ENCODE peak calls at places on chromosomes 1 and 21, in eight cellular contexts. Z, F, R, H, T, S, I and J are unnamed samples.

GRCh38 chr1:244318078-244318477 is 133.6 kb downstream of the ADSS2 start:
- DNase-seq in H (no peak), F (no peak), I (no peak), R (no peak), Z (no peak), S (no peak), T (no peak), J (no peak)

GRCh38 chr1:44603718-44604117 is 70.6 kb downstream of the TMEM53 start:
- DNase-seq in R (no peak), F (no peak), H (no peak), I (no peak), S (no peak), Z (no peak), T (no peak), J (no peak)

GRCh38 chr1:85091647-85092295 is 43.5 kb upstream of the MCOLN3 start:
- DNase-seq in H (no peak), F (no peak), Z (no peak), T (peak; percentile 73), R (no peak), S (no peak), I (no peak), J (no peak)

GRCh38 chr1:227192163-227192562 is 126.1 kb downstream of the CDC42BPA start:
- DNase-seq in S (no peak), H (peak; percentile 66), F (no peak), R (no peak), T (peak; percentile 96), Z (peak; percentile 2), I (peak; percentile 91), J (no peak)

GRCh38 chr1:167690053-167690452 is 31.7 kb upstream of the MPZL1 start:
- DNase-seq in Z (no peak), I (no peak), R (no peak), S (no peak), H (no peak), F (no peak), T (no peak), J (no peak)

GRCh38 chr1:12345350-12346217 is 115.8 kb downstream of the VPS13D start:
- DNase-seq in F (no peak), Z (peak; percentile 8), H (no peak), R (no peak), I (no peak), T (no peak), S (no peak), J (no peak)

GRCh38 chr1:186213225-186213607 is 161.8 kb downstream of the TPR start:
- DNase-seq in S (no peak), T (no peak), Z (no peak), I (no peak), H (no peak), F (no peak), R (no peak), J (no peak)

GRCh38 chr1:47637111-47637685 is 199.4 kb downstream of the FOXD2 start:
- DNase-seq in F (no peak), H (no peak), T (peak; percentile 53), R (no peak), I (peak; percentile 92), S (no peak), Z (no peak), J (no peak)

GRCh38 chr1:155309423-155310021 is 856 bp downstream of the FDPS start:
- DNase-seq in Z (no peak), I (no peak), F (no peak), S (no peak), R (peak; percentile 41), T (no peak), H (no peak), J (no peak)

GRCh38 chr1:47650606-47651005 is 212.8 kb downstream of the FOXD2 start:
- DNase-seq in Z (no peak), T (no peak), S (no peak), I (no peak), H (no peak), F (no peak), R (no peak), J (no peak)

GRCh38 chr1:40317394-40318074 is 448 bp upstream of the COL9A2 start:
- DNase-seq in F (no peak), H (no peak), R (no peak), I (no peak), Z (no peak), S (no peak), T (no peak), J (no peak)

GRCh38 chr1:153122831-153123421 is 9.6 kb upstream of the SPRR2F start:
- DNase-seq in H (peak; percentile 79), T (peak; percentile 97), F (peak; percentile 54), S (peak; percentile 3), I (no peak), Z (peak; percentile 21), R (peak; percentile 29), J (no peak)

GRCh38 chr1:226973371-226973897 is 33.3 kb downstream of the COQ8A start:
- DNase-seq in F (no peak), H (no peak), S (no peak), T (no peak), Z (no peak), I (no peak), R (no peak), J (no peak)

GRCh38 chr1:12745992-12746323 is at the start of gene CFAP107:
- DNase-seq in R (no peak), Z (no peak), I (peak; percentile 4), S (peak; percentile 21), F (no peak), H (no peak), T (no peak), J (no peak)

GRCh38 chr21:37079211-37079824 is 6.3 kb downstream of the TTC3 start:
- DNase-seq in F (no peak), Z (no peak), R (no peak), S (no peak), I (no peak), T (no peak), H (no peak), J (no peak)

DNA sequence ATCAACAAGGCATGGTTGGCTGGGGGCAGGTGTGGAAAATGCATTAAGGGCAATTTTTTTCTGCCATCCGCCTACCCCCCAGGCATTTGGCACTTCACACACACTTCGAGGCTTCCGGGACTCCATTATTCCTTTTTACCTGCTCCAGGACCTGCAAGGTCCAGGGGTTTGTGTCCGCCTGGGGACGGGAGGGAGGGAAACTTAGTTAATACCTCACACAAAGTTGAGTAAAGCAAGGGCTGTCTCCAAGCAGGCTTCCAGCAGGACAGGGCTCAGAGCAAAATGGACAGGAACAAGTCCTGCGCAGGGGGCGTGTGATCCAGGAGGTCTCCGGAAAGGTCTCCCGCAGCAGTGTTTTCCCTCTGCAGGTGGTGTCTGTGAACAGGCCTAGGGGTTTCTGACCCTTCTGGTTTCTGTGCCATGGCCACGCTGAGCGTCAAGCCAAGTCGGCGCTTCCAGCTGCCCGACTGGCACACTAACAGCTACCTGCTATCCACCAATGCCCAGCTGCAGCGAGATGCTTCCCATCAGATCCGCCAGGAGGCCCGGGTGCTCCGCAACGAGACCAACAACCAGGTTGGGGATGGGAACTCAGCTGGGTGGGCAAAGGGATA is 715 bp downstream of the TEKT2 start:
- DNase-seq in F (no peak), T (no peak), Z (no peak), I (peak; percentile 20), H (no peak), S (no peak), R (no peak), J (no peak)
- TF ChIP-seq CTCF in F (no peak), T (peak; percentile 18), Z (no peak), I (no peak), H (no peak), S (no peak), R (no peak), J (no peak)

DNA sequence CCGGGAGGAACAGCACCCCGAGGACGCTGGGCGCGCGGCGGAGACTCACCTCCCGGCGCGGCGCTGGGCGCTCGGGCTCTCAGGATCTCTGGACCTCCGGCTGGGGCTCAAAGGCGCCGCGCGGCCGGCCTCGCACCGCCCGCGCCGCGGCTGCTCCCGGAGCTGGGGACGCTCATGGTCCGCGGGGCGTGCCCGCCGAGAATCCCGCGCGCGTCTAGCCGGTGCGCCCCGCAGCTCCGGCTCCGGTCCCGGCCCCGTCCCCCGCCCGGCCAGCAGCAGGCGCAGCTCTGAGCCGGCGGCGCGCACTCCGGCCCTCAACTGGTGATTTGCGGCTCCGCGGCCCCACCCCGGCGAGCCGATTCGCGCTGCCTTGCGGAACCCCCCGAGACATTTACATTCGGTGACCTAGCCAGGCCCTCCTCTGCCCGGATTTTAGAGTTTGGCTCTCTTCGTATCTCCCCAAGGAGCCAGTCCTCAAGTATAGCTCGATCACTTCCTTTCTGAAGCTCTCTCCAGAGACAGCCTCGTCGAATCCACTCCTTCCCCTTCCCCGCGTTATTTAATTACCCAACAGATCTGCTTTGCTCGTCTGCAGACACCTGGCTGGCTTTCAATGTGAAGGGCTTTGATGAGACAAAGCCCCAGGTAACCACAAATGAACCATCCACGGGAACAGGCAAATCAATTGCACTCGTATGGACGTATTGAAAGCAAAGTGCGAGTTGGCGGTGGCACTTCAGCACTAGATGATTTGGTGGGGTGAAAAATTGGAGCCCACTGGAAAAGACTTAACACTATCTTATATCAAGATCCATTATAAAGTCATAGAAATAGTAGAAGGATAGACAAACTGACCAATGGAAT is at the start of gene BCAR3:
- DNase-seq in I (peak; percentile 75), F (peak; percentile 74), H (peak; percentile 75), Z (peak; percentile 86), R (peak; percentile 71), T (peak; percentile 83), S (peak; percentile 83), J (no peak)
- TF ChIP-seq CTCF in I (peak; percentile 9), F (no peak), H (peak; percentile 54), Z (peak; percentile 64), R (no peak), T (peak; percentile 46), S (peak; percentile 53), J (peak; percentile 39)

DNA sequence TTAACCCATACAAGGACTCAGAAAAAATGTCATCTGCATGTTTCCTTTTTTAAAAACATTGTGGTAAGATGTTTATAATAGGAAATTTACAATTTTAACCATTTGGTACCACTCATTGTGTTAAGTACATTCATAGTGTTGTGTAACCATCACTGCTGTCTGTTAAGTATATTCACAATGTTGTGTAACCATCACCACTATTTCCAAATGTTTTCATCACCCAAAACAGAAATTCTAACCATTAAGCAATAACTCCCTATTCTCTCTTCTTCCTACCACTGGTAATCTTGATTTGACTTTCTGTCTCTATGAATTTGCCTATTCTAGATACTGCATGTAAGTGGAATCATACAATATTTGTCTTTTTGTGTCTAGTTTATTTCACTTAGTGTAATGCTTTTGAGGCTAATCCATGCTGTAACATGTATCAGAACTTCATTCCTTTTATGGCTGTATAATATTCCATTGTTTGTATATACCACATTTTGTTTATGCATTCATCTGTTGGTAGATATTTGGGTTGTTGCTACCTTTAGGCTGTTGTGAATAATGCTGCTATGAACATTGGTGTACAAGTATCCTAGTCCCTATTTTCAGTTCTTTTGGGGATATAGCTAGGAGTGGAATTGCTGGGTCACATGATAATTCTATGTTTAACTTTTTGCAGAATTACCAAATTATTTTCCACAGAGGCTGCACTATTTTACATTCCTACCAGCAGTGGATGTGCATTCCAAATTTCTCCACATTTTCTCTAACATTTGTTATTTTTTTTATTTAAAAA is 14.1 kb downstream of the HIPK1 start:
- DNase-seq in H (no peak), I (peak; percentile 68), Z (no peak), R (no peak), F (no peak), T (no peak), S (no peak), J (no peak)
- TF ChIP-seq CTCF in H (no peak), I (no peak), Z (no peak), R (no peak), F (no peak), T (no peak), S (no peak), J (no peak)

DNA sequence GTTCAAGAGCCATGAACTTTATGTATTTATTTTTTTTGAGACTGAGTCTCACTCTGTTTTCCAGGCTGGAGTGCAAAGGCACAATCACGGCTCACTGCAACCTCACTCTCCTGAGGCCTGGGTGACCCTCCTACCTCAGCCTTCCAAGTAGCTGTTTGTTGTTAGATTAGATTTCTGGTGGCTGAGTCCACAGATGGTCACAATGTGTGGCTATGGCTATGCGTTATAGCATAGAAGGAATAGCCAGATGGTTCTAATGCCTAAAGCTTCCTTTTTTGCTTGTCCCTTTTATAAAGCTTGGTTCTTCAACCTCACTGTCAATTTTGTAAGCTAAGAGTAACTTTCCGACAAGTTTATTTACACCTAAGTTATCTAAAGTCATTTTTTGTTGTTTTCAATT is 62.3 kb upstream of the FMN2 start:
- DNase-seq in H (no peak), R (no peak), I (peak; percentile 19), F (no peak), Z (no peak), S (no peak), T (no peak), J (no peak)
- TF ChIP-seq CTCF in H (no peak), R (no peak), I (no peak), F (no peak), Z (no peak), S (no peak), T (no peak), J (no peak)